ENCODE peak calls at places on chromosomes 1 and 21, in five cellular contexts. One of them, this sample, is unnamed.
A peak's percentile ranks its signal among the peaks of the same experiment; 100 is the strongest.

GRCh38 chr1:169568497-169568896 is 17.8 kb downstream of the F5 start:
- DNase-seq in iPS DF 6.9: no peak
- DNase-seq in CD4-positive, CD25-positive, alpha-beta regulatory T cell: no peak
- DNase-seq in heart right ventricle: no peak
- DNase-seq in upper lobe of left lung: no peak
- DNase-seq in this sample: no peak

GRCh38 chr1:99181892-99182291 is 82.4 kb upstream of the PLPPR4 start:
- DNase-seq in iPS DF 6.9: no peak
- DNase-seq in heart right ventricle: no peak
- DNase-seq in upper lobe of left lung: no peak
- DNase-seq in CD4-positive, CD25-positive, alpha-beta regulatory T cell: no peak
- DNase-seq in this sample: no peak

GRCh38 chr1:205577874-205578658 is 53.7 kb downstream of the ELK4 start:
- DNase-seq in CD4-positive, CD25-positive, alpha-beta regulatory T cell: no peak
- DNase-seq in upper lobe of left lung: no peak
- DNase-seq in heart right ventricle: no peak
- DNase-seq in iPS DF 6.9: no peak
- DNase-seq in this sample: no peak

GRCh38 chr1:94580367-94581115 is 39.0 kb upstream of the F3 start:
- DNase-seq in heart right ventricle: no peak
- DNase-seq in iPS DF 6.9: no peak
- DNase-seq in upper lobe of left lung: no peak
- DNase-seq in CD4-positive, CD25-positive, alpha-beta regulatory T cell: no peak
- DNase-seq in this sample: no peak

GRCh38 chr1:91054780-91055481 is 33.1 kb upstream of the ZNF644 start:
- DNase-seq in heart right ventricle: no peak
- DNase-seq in CD4-positive, CD25-positive, alpha-beta regulatory T cell: no peak
- DNase-seq in upper lobe of left lung: no peak
- DNase-seq in iPS DF 6.9: no peak
- DNase-seq in this sample: no peak

GRCh38 chr1:165772739-165773138 is 4.1 kb upstream of the TMCO1 start:
- DNase-seq in CD4-positive, CD25-positive, alpha-beta regulatory T cell: no peak
- DNase-seq in heart right ventricle: no peak
- DNase-seq in iPS DF 6.9: no peak
- DNase-seq in upper lobe of left lung: no peak
- DNase-seq in this sample: no peak

GRCh38 chr1:16156848-16157495 is 1.1 kb upstream of the EPHA2 start:
- DNase-seq in iPS DF 6.9: no peak
- DNase-seq in upper lobe of left lung: no peak
- DNase-seq in CD4-positive, CD25-positive, alpha-beta regulatory T cell: no peak
- DNase-seq in heart right ventricle: no peak
- DNase-seq in this sample: no peak

GRCh38 chr1:24329797-24330543 is 10.8 kb downstream of the GRHL3 start:
- DNase-seq in upper lobe of left lung: no peak
- DNase-seq in CD4-positive, CD25-positive, alpha-beta regulatory T cell: no peak
- DNase-seq in iPS DF 6.9: no peak
- DNase-seq in heart right ventricle: no peak
- DNase-seq in this sample: no peak

GRCh38 chr1:30670195-30671060 is 53.0 kb downstream of the MATN1 start:
- DNase-seq in upper lobe of left lung: no peak
- DNase-seq in CD4-positive, CD25-positive, alpha-beta regulatory T cell: no peak
- DNase-seq in iPS DF 6.9: no peak
- DNase-seq in heart right ventricle: no peak
- DNase-seq in this sample: peak; percentile 21

GRCh38 chr1:57470028-57470427 is 46.2 kb upstream of the DAB1 start:
- DNase-seq in heart right ventricle: no peak
- DNase-seq in CD4-positive, CD25-positive, alpha-beta regulatory T cell: no peak
- DNase-seq in iPS DF 6.9: no peak
- DNase-seq in upper lobe of left lung: no peak
- DNase-seq in this sample: no peak

DNA sequence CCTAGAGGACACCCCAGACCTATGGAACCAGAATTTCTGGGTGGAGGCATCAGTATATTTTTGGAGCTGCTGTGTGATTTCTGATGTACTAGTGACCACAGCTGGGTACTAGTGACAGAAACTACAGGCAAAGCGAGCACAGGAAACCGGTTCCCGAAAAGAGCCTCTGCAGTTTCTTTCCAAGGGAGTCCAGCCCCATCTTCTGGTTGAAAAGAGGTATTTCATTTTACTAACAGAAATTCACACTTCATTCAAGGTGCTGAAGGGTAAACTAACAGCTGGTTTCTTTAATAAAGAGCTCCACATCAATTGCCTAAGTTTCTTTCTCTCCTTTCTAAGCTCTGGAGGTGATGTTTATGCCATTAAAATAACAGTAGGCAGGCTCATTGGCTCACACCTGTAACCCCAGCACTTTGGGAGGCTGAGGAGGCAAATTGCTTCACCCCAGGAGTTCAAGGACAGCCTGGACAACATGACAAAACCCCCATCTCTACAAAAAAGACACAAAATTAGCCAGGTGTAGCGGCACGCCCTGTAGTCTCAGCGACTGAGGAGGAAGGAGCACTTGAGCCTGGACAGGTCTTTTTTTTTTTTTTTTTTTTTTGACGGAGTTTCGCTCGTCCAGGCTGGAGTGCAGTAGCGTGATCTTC is 22.0 kb downstream of the THAP3 start:
- DNase-seq in CD4-positive, CD25-positive, alpha-beta regulatory T cell: peak; percentile 60
- DNase-seq in heart right ventricle: no peak
- DNase-seq in iPS DF 6.9: no peak
- DNase-seq in upper lobe of left lung: no peak
- DNase-seq in this sample: no peak
- H3K36me3 ChIP-seq in CD4-positive, CD25-positive, alpha-beta regulatory T cell: peaks cover 13% of the 10 kb centered on the region
- H3K36me3 ChIP-seq in heart right ventricle: peaks cover 59% of the 10 kb centered on the region
- H3K36me3 ChIP-seq in iPS DF 6.9: peaks cover 32% of the 10 kb centered on the region
- H3K36me3 ChIP-seq in upper lobe of left lung: peaks cover 17% of the 10 kb centered on the region
- H3K36me3 ChIP-seq in this sample: peaks cover 44% of the 10 kb centered on the region

GRCh38 chr1:226680653-226681052 is 58.4 kb downstream of the ITPKB start:
- DNase-seq in iPS DF 6.9: no peak
- DNase-seq in heart right ventricle: no peak
- DNase-seq in upper lobe of left lung: no peak
- DNase-seq in CD4-positive, CD25-positive, alpha-beta regulatory T cell: no peak
- DNase-seq in this sample: no peak
- H3K4me1 ChIP-seq in iPS DF 6.9: peaks cover 8% of the 10 kb centered on the region
- H3K4me1 ChIP-seq in heart right ventricle: peaks cover 98% of the 10 kb centered on the region
- H3K4me1 ChIP-seq in upper lobe of left lung: peaks cover 80% of the 10 kb centered on the region
- H3K4me1 ChIP-seq in CD4-positive, CD25-positive, alpha-beta regulatory T cell: peaks cover 99% of the 10 kb centered on the region
- H3K4me1 ChIP-seq in this sample: peaks cover 98% of the 10 kb centered on the region

DNA sequence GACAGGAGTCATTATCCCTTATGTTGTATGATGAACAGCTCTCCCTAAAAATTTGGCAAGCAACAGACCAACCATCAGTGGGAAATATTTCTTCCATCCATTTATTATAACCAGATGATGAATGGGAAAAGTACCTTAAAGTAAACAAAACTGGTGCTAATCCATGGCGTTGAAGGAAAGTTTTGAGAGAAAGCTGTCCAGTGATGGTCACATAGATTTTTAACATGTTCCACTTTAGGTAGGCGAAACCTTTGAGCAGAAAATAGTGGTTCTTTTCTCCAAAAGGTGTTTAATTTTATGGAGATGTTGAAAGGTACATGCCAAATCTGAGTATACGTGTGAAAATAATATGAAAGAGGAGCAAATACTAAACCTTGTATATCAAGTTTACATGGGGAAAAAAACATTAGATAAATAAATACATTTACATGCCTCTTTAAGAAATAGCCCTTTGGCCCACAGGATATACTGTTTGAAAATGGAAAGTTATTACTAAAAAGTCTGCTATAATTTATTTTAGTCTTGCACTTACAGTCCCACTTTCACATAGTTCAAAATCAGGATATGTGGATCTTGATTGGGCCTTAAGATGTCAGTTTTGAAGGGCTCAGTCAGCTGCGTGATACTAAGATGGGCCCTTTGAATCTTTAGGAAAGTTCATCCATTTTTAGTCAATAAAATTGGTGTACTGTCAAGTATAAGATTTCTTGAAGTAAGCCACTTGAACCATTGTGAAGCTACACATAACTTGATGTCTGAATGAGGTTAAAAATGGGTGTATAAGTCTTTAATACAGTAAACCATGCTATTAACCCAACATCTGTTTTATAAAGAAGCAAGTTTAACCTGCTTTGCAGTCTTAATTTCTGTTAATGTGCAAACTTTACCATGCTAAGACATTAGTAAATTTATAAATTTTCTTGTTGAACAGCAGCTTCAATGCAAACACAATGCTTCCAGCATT is 10.5 kb downstream of the RPL5 start:
- DNase-seq in heart right ventricle: no peak
- DNase-seq in iPS DF 6.9: no peak
- DNase-seq in upper lobe of left lung: no peak
- DNase-seq in CD4-positive, CD25-positive, alpha-beta regulatory T cell: no peak
- DNase-seq in this sample: no peak
- H3K36me3 ChIP-seq in heart right ventricle: peaks cover 84% of the 10 kb centered on the region
- H3K36me3 ChIP-seq in iPS DF 6.9: peaks cover 24% of the 10 kb centered on the region
- H3K36me3 ChIP-seq in upper lobe of left lung: peaks cover 55% of the 10 kb centered on the region
- H3K36me3 ChIP-seq in CD4-positive, CD25-positive, alpha-beta regulatory T cell: peaks cover 71% of the 10 kb centered on the region
- H3K36me3 ChIP-seq in this sample: peaks cover 70% of the 10 kb centered on the region

DNA sequence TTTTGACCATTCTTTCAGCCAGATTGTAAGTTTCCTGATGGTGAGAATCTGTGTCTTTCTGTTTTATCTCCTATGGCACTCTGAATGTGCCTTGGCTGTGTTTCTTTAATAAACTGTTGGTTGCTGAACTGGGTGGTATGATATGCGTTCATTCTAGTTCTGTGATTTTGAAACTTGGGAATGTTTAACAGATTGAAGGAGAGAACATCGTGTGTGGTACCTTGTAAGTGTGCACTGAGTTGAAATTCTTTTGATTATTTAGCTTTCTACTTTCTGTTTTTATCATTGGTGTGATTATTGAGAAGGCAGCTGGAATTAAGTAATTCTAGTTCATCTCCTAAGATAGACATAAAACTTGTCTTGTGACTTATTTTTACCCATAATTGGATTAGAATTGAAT is 4.6 kb downstream of the BACH1 start:
- DNase-seq in iPS DF 6.9: no peak
- DNase-seq in heart right ventricle: no peak
- DNase-seq in CD4-positive, CD25-positive, alpha-beta regulatory T cell: no peak
- DNase-seq in upper lobe of left lung: no peak
- DNase-seq in this sample: no peak
- H3K4me1 ChIP-seq in iPS DF 6.9: no peaks in the 10 kb centered on the region
- H3K4me1 ChIP-seq in heart right ventricle: peaks cover 87% of the 10 kb centered on the region
- H3K4me1 ChIP-seq in CD4-positive, CD25-positive, alpha-beta regulatory T cell: peaks cover 53% of the 10 kb centered on the region
- H3K4me1 ChIP-seq in upper lobe of left lung: peaks cover 82% of the 10 kb centered on the region
- H3K4me1 ChIP-seq in this sample: peaks cover 75% of the 10 kb centered on the region

GRCh38 chr1:46363121-46363520 is 22.5 kb downstream of the NSUN4 start:
- DNase-seq in CD4-positive, CD25-positive, alpha-beta regulatory T cell: no peak
- DNase-seq in upper lobe of left lung: no peak
- DNase-seq in iPS DF 6.9: no peak
- DNase-seq in heart right ventricle: no peak
- DNase-seq in this sample: no peak
- H3K36me3 ChIP-seq in CD4-positive, CD25-positive, alpha-beta regulatory T cell: peaks cover 60% of the 10 kb centered on the region
- H3K36me3 ChIP-seq in upper lobe of left lung: peaks cover 47% of the 10 kb centered on the region
- H3K36me3 ChIP-seq in iPS DF 6.9: peaks cover 13% of the 10 kb centered on the region
- H3K36me3 ChIP-seq in heart right ventricle: peaks cover 98% of the 10 kb centered on the region
- H3K36me3 ChIP-seq in this sample: peaks cover 56% of the 10 kb centered on the region